ENCODE peak calls at places on chromosomes 3 and 15, in nine cellular contexts. K, H, Y, P, E, B, M, G and C are unnamed samples.

GRCh38 chr15:64950888-64951287 is 38.8 kb downstream of the SPG21 start:
- DNase-seq in B (no peak), Y (no peak), E (no peak), M (no peak), K (no peak), H (no peak), G (no peak), P (no peak), C (no peak)

GRCh38 chr3:78143000-78143399 is 1103.1 kb downstream of the ROBO2 start:
- DNase-seq in E (no peak), Y (no peak), G (no peak), M (no peak), H (no peak), B (no peak), K (no peak), P (no peak), C (no peak)

GRCh38 chr3:45906681-45907220 is 20.4 kb downstream of the CCR9 start:
- DNase-seq in E (no peak), K (no peak), B (peak; percentile 43), H (peak; percentile 8), M (peak; percentile 64), Y (peak; percentile 70), G (no peak), P (peak; percentile 64), C (peak; percentile 57)

GRCh38 chr3:24829632-24830229 is 335.1 kb upstream of the THRB start:
- DNase-seq in K (no peak), G (no peak), P (peak; percentile 64), Y (peak; percentile 4), B (peak; percentile 72), E (peak; percentile 55), M (no peak), H (no peak), C (peak; percentile 45)

GRCh38 chr3:15875016-15875689 is 77.4 kb upstream of the ANKRD28 start:
- DNase-seq in Y (peak; percentile 13), G (no peak), E (no peak), P (no peak), H (no peak), K (no peak), B (no peak), M (peak; percentile 67), C (no peak)

GRCh38 chr3:23113455-23114171 is 89.5 kb upstream of the UBE2E2 start:
- DNase-seq in G (no peak), E (no peak), Y (peak; percentile 60), P (no peak), H (no peak), K (peak; percentile 24), B (no peak), M (peak; percentile 24), C (no peak)

GRCh38 chr15:100721758-100722550 is 119.6 kb downstream of the ASB7 start:
- DNase-seq in B (no peak), E (peak; percentile 54), Y (peak; percentile 99), M (peak; percentile 99), H (peak; percentile 91), G (no peak), K (peak; percentile 80), P (peak; percentile 83), C (peak; percentile 9)

GRCh38 chr3:173586176-173586575 is 188.6 kb downstream of the NLGN1 start:
- DNase-seq in Y (no peak), E (no peak), P (no peak), H (no peak), G (no peak), B (no peak), K (no peak), M (no peak), C (no peak)

GRCh38 chr15:31587583-31587982 is 260.9 kb downstream of the KLF13 start:
- DNase-seq in Y (no peak), G (no peak), K (no peak), E (no peak), M (no peak), P (no peak), B (no peak), H (no peak), C (no peak)

GRCh38 chr3:83233715-83234114 is 1472.3 kb upstream of the GBE1 start:
- DNase-seq in H (no peak), M (no peak), E (no peak), B (no peak), Y (no peak), K (no peak), G (no peak), P (no peak), C (no peak)

GRCh38 chr15:75452968-75453702 is 1.6 kb upstream of the SIN3A start:
- DNase-seq in Y (peak; percentile 21), B (peak; percentile 81), G (peak; percentile 42), P (peak; percentile 84), H (peak; percentile 42), K (peak; percentile 55), M (peak; percentile 14), E (peak; percentile 38), C (peak; percentile 80)

GRCh38 chr3:27861047-27862036 is 139.2 kb upstream of the EOMES start:
- DNase-seq in Y (no peak), K (no peak), H (no peak), B (no peak), M (no peak), P (no peak), E (no peak), G (no peak), C (no peak)

DNA sequence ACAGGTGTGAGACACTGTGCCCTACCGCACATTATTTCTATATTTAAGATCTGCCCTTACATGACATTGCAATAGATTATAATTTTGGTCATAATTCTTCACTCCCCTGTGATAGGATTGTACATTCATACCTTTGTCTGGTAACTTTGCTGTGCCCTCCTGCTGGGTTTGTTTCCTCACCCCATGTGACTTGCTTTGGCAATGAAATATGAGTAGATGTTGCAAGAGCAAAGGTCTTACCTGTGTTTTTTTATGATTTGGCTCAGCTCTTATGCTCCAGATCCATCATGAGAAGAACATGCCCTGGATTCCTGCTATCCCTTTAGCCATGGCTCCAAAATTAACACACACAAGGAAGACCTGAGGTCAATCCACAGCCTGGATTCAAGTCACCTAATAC is 137.7 kb upstream of the EOMES start:
- DNase-seq in H (no peak), E (no peak), M (no peak), P (no peak), B (no peak), K (no peak), Y (no peak), G (no peak), C (no peak)
- TF ChIP-seq CTCF in H (no peak), E (no peak), M (no peak), P (no peak), B (no peak), K (no peak), Y (no peak), G (no peak), C (no peak)

GRCh38 chr15:32671339-32672325 is 30.1 kb downstream of the SCG5 start:
- DNase-seq in G (no peak), M (peak; percentile 47), Y (no peak), B (no peak), P (no peak), K (no peak), H (no peak), E (no peak), C (no peak)
- H3K27ac ChIP-seq in G (peak overlapping the region; percentile 88), M (no peak overlapping the region), Y (no peak overlapping the region), B (no peak overlapping the region), P (no peak overlapping the region), K (no peak overlapping the region), H (no peak overlapping the region), E (no peak overlapping the region), C (no peak overlapping the region)

GRCh38 chr15:66151809-66152208 is 101.7 kb downstream of the MEGF11 start:
- DNase-seq in E (peak; percentile 34), H (no peak), Y (no peak), B (peak; percentile 63), P (no peak), G (no peak), M (no peak), K (no peak), C (peak; percentile 78)
- TF ChIP-seq CTCF in E (no peak), H (peak; percentile 38), Y (no peak), B (peak; percentile 48), P (no peak), G (no peak), M (no peak), K (no peak), C (peak; percentile 67)

GRCh38 chr3:187079090-187080022 is 59.9 kb downstream of the RPL39L start:
- DNase-seq in E (no peak), H (no peak), M (no peak), B (no peak), P (no peak), K (no peak), G (no peak), Y (no peak), C (no peak)
- H3K27ac ChIP-seq in E (no peak overlapping the region), H (no peak overlapping the region), M (no peak overlapping the region), B (no peak overlapping the region), P (no peak overlapping the region), K (no peak overlapping the region), G (no peak overlapping the region), Y (peak overlapping the region; percentile 23), C (no peak overlapping the region)

GRCh38 chr15:40357723-40358491 is at the start of gene DISP2:
- DNase-seq in B (peak; percentile 98), H (peak; percentile 60), K (peak; percentile 79), P (peak; percentile 95), Y (peak; percentile 86), E (peak; percentile 92), M (peak; percentile 59), G (no peak), C (peak; percentile 91)
- TF ChIP-seq CTCF in B (no peak), H (peak; percentile 18), K (no peak), P (no peak), Y (no peak), E (no peak), M (no peak), G (no peak), C (no peak)

DNA sequence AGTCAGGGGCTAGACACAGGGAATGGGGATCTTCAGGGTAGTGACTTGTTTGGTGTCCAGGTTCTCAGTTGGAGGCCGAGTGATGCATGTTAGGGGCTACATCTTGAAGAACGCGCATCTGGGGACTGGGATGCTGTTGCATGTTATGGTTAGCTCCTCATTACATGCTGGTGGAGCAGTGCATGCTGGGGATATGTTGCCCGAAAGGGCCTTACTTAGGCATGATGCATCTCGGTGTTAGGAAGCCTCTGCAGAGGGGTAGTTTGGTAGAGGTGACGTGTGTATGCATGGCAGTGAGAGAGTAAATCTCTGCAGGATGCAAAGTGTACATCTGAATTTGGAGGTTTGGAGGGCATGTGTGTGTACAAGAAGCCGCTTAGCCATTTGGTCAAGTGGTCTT is 2.4 kb downstream of the EIF4G1 start:
- DNase-seq in K (no peak), M (no peak), P (no peak), H (no peak), E (no peak), G (no peak), Y (no peak), B (no peak), C (no peak)
- H3K27ac ChIP-seq in K (peak overlapping the region; percentile 97), M (no peak overlapping the region), P (peak overlapping the region; percentile 96), H (peak overlapping the region; percentile 91), E (no peak overlapping the region), G (peak overlapping the region; percentile 100), Y (no peak overlapping the region), B (no peak overlapping the region), C (no peak overlapping the region)

GRCh38 chr3:140216249-140216648 is 281.3 kb downstream of the CLSTN2 start:
- DNase-seq in P (no peak), K (no peak), H (no peak), G (no peak), M (no peak), Y (no peak), E (no peak), B (no peak), C (no peak)
- TF ChIP-seq CTCF in P (peak; percentile 43), K (no peak), H (peak; percentile 46), G (no peak), M (peak; percentile 70), Y (peak; percentile 41), E (peak; percentile 8), B (no peak), C (peak; percentile 45)

GRCh38 chr15:51884041-51884440 is 54.6 kb downstream of the TMOD3 start:
- DNase-seq in Y (no peak), K (no peak), B (no peak), G (no peak), H (no peak), M (no peak), P (no peak), E (no peak), C (no peak)
- H3K27ac ChIP-seq in Y (no peak overlapping the region), K (no peak overlapping the region), B (no peak overlapping the region), G (no peak overlapping the region), H (no peak overlapping the region), M (no peak overlapping the region), P (no peak overlapping the region), E (no peak overlapping the region), C (no peak overlapping the region)